ENCODE peak calls at places on chromosome 15, in six cellular contexts. N, O, C, M, B and A are unnamed samples.

GRCh38 chr15:57605491-57605890 is 13.8 kb downstream of the MYZAP start:
- DNase-seq in N (no peak), O (no peak), C (no peak), M (no peak), B (no peak), A (no peak)

GRCh38 chr15:32125595-32125994 is 95.3 kb downstream of the CHRNA7 start:
- DNase-seq in N (no peak), O (no peak), C (no peak), M (no peak), B (no peak), A (no peak)

GRCh38 chr15:99213187-99213811 is 36.1 kb downstream of the TTC23 start:
- DNase-seq in N (peak), O (peak), C (peak), M (peak), B (peak), A (peak)

GRCh38 chr15:90807074-90807646 is 61.2 kb upstream of the FURIN start:
- DNase-seq in N (no peak), O (no peak), C (peak), M (no peak), B (no peak), A (no peak)

GRCh38 chr15:92601940-92602593 is 53.5 kb downstream of the FAM174B start:
- DNase-seq in N (no peak), O (no peak), C (peak), M (no peak), B (no peak), A (no peak)

GRCh38 chr15:66586155-66586976 is 20.6 kb upstream of the LCTL start:
- DNase-seq in N (no peak), O (no peak), C (no peak), M (no peak), B (no peak), A (no peak)

GRCh38 chr15:42272768-42273098 is 268 bp upstream of the GANC start:
- DNase-seq in N (no peak), O (no peak), C (no peak), M (no peak), B (no peak), A (no peak)

GRCh38 chr15:50053457-50053856 is 65.6 kb downstream of the ATP8B4 start:
- DNase-seq in N (no peak), O (no peak), C (no peak), M (no peak), B (no peak), A (no peak)

GRCh38 chr15:29840054-29840453 is 17.8 kb upstream of the TJP1 start:
- DNase-seq in N (no peak), O (no peak), C (no peak), M (no peak), B (no peak), A (no peak)

GRCh38 chr15:100715571-100716455 is 113.4 kb downstream of the ASB7 start:
- DNase-seq in N (no peak), O (no peak), C (no peak), M (no peak), B (no peak), A (peak)

GRCh38 chr15:36373549-36373948 is 205.9 kb upstream of the CDIN1 start:
- DNase-seq in N (no peak), O (no peak), C (peak), M (peak), B (no peak), A (no peak)

GRCh38 chr15:33742807-33743206 is 225.5 kb upstream of the CHRM5 start:
- DNase-seq in N (no peak), O (no peak), C (no peak), M (peak), B (no peak), A (no peak)

GRCh38 chr15:85289677-85290365 is 90.6 kb upstream of the AKAP13 start:
- DNase-seq in N (peak), O (no peak), C (peak), M (peak), B (peak), A (peak)

GRCh38 chr15:80072285-80072684 is 12.8 kb downstream of the ZFAND6 start:
- DNase-seq in N (peak), O (no peak), C (peak), M (peak), B (peak), A (no peak)

GRCh38 chr15:85462029-85462428 is 81.6 kb downstream of the AKAP13 start:
- DNase-seq in N (no peak), O (no peak), C (no peak), M (no peak), B (no peak), A (no peak)

GRCh38 chr15:33101036-33101435 is 93.5 kb downstream of the FMN1 start:
- DNase-seq in N (no peak), O (no peak), C (no peak), M (no peak), B (no peak), A (no peak)

GRCh38 chr15:82921242-82921641 is 31.3 kb downstream of the HOMER2 start:
- DNase-seq in N (no peak), O (no peak), C (no peak), M (no peak), B (no peak), A (no peak)

GRCh38 chr15:101188517-101189340 is 63.1 kb downstream of the CHSY1 start:
- DNase-seq in N (no peak), O (peak), C (peak), M (peak), B (peak), A (peak)

GRCh38 chr15:52463638-52464037 is 65.0 kb downstream of the MYO5A start:
- DNase-seq in N (no peak), O (no peak), C (no peak), M (peak), B (peak), A (no peak)

GRCh38 chr15:85770014-85770721 is 24.6 kb downstream of the KLHL25 start:
- DNase-seq in N (no peak), O (no peak), C (peak), M (no peak), B (no peak), A (no peak)

GRCh38 chr15:67048281-67049279 is 16.8 kb upstream of the SMAD3 start:
- DNase-seq in N (no peak), O (no peak), C (peak), M (peak), B (peak), A (peak)

GRCh38 chr15:85865070-85865684 is 70.5 kb upstream of the KLHL25 start:
- DNase-seq in N (no peak), O (no peak), C (peak), M (peak), B (peak), A (peak)

GRCh38 chr15:92101706-92102434 is 248.4 kb downstream of the SLCO3A1 start:
- DNase-seq in N (no peak), O (no peak), C (no peak), M (no peak), B (no peak), A (no peak)